ENCODE peak calls at places on chromosome 15, in five cellular contexts. C, I, U, O and P are unnamed samples.

GRCh38 chr15:81091889-81092558 is 42.0 kb upstream of the CFAP161 start:
- DNase-seq in I (no peak), O (no peak), U (peak), C (peak), P (peak)

GRCh38 chr15:88637841-88638625 is 783 bp upstream of the ISG20 start:
- DNase-seq in C (no peak), O (peak), U (peak), I (no peak), P (no peak)

GRCh38 chr15:74294010-74294409 is 57.9 kb downstream of the CCDC33 start:
- DNase-seq in U (no peak), C (no peak), O (no peak), I (no peak), P (no peak)

GRCh38 chr15:98069256-98069655 is 108.8 kb downstream of the ARRDC4 start:
- DNase-seq in I (no peak), O (no peak), C (no peak), U (no peak), P (no peak)

GRCh38 chr15:82306791-82307713 is 42.2 kb downstream of the GOLGA6L10 start:
- DNase-seq in O (no peak), I (peak), C (no peak), U (no peak), P (no peak)

GRCh38 chr15:92343869-92344643 is 49.6 kb upstream of the ST8SIA2 start:
- DNase-seq in U (no peak), I (peak), C (no peak), O (no peak), P (no peak)

GRCh38 chr15:99251436-99251821 is at the start of gene LRRC28:
- DNase-seq in C (no peak), O (no peak), U (no peak), I (no peak), P (no peak)

GRCh38 chr15:71444032-71444810 is 328.9 kb downstream of the THSD4 start:
- DNase-seq in O (no peak), I (no peak), U (no peak), C (peak), P (no peak)

GRCh38 chr15:80801891-80802680 is 22.9 kb downstream of the CEMIP start:
- DNase-seq in O (no peak), I (no peak), C (peak), U (no peak), P (no peak)

GRCh38 chr15:21261965-21262850 is 178.1 kb downstream of the POTEB3 start:
- DNase-seq in O (no peak), C (peak), I (no peak), U (no peak), P (peak)

GRCh38 chr15:58212909-58213526 is 74.8 kb downstream of the AQP9 start:
- DNase-seq in I (peak), U (peak), O (peak), C (peak), P (no peak)

GRCh38 chr15:70892002-70892911 is at the start of the genes LRRC49 and THAP10:
- DNase-seq in I (peak), U (peak), O (peak), C (peak), P (peak)

GRCh38 chr15:29132786-29133185 is 136.8 kb downstream of the NSMCE3 start:
- DNase-seq in O (no peak), C (no peak), I (no peak), U (no peak), P (peak)

GRCh38 chr15:34802371-34802770 is 7.0 kb upstream of the ACTC1 start:
- DNase-seq in C (no peak), I (no peak), O (no peak), U (no peak), P (no peak)

GRCh38 chr15:80825361-80826030 is 46.3 kb downstream of the CEMIP start:
- DNase-seq in I (no peak), U (no peak), C (no peak), O (no peak), P (no peak)

GRCh38 chr15:95162069-95162468 is 930.7 kb downstream of the MCTP2 start:
- DNase-seq in U (no peak), C (no peak), O (no peak), I (no peak), P (no peak)

GRCh38 chr15:37058316-37058985 is 41.9 kb downstream of the MEIS2 start:
- DNase-seq in C (no peak), U (no peak), O (peak), I (peak), P (no peak)

GRCh38 chr15:87461621-87462020 is 794.9 kb downstream of the NTRK3 start:
- DNase-seq in I (no peak), U (no peak), O (no peak), C (peak), P (no peak)

GRCh38 chr15:61726166-61726565 is 334.1 kb downstream of the VPS13C start:
- DNase-seq in I (no peak), C (no peak), U (no peak), O (no peak), P (no peak)

GRCh38 chr15:68354923-68355322 is 77.0 kb downstream of the ITGA11 start:
- DNase-seq in O (no peak), U (no peak), C (peak), I (no peak), P (peak)

GRCh38 chr15:57138260-57138895 is 219.9 kb downstream of the TCF12 start:
- DNase-seq in U (peak), I (peak), O (peak), C (peak), P (no peak)

GRCh38 chr15:27985099-27985498 is 114.0 kb downstream of the OCA2 start:
- DNase-seq in U (no peak), C (no peak), I (no peak), O (no peak), P (no peak)

GRCh38 chr15:57079907-57080750 is 161.7 kb downstream of the TCF12 start:
- DNase-seq in U (no peak), O (no peak), C (no peak), I (peak), P (no peak)

DNA sequence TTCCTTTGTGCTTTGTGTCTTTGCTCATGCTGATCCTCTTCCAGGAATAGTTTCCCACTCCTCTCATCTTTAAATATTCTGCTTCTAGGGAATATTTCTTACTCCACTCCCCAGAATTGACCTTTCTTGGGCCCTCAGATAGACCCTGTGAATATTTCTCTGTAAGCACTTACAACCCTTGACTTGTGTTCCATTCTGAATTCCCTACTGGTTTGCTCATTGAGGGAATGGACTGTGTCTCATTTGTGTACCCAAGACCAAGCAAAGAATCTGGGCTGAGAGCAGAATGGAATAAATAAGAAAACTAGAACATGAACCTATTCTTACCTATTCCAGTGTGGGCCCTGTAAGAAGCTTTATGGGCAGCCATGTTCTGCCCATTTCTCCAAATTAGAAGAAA is 72.7 kb upstream of the TSPAN3 start:
- DNase-seq in O (no peak), C (no peak), I (no peak), U (no peak), P (no peak)
- H3K4me3 ChIP-seq in O (no peak), C (no peak), I (no peak), U (no peak), P (no peak)

DNA sequence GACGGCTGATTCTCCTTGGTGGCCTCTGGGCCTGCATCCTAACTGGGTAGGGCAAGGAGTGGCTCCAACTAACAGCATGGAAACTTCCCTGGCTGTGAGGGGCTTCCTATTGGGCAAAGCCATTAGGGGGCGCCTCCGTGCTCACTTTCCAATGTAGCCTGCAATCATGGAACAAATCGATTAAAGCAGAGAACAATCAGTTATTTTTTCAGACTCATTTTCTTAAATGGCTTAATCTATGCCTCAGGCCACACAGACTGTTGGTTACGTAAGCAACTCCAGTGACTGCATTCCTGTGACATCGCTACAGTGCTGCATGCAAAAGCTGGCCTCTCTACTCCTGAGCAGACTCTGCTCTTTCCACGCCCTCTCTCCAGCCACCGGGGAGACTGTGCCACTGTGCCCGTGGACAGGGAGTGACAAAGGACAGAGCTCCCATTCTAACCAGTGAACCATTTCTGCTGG is 278.9 kb downstream of the KLF13 start:
- DNase-seq in C (peak), O (peak), I (peak), U (no peak), P (no peak)
- TF ChIP-seq CTCF in C (peak), O (no peak), I (peak), U (no peak), P (no peak)

GRCh38 chr15:78073026-78073425 is 4.5 kb downstream of the TBC1D2B start:
- DNase-seq in I (no peak), C (no peak), O (no peak), U (no peak), P (no peak)
- H3K4me3 ChIP-seq in I (no peak), C (no peak), O (no peak), U (no peak), P (no peak)

GRCh38 chr15:77546870-77547269 is 85.8 kb downstream of the LINGO1 start:
- DNase-seq in C (no peak), O (no peak), U (no peak), I (no peak), P (no peak)

GRCh38 chr15:77547801-77548607 is 84.7 kb downstream of the LINGO1 start:
- DNase-seq in U (no peak), I (no peak), O (no peak), C (no peak), P (no peak)

GRCh38 chr15:77544162-77544561 is 88.5 kb downstream of the LINGO1 start:
- DNase-seq in U (no peak), I (no peak), C (no peak), O (no peak), P (no peak)

GRCh38 chr15:77545058-77545457 is 87.7 kb downstream of the LINGO1 start:
- DNase-seq in I (no peak), O (no peak), U (no peak), C (no peak), P (no peak)

GRCh38 chr15:77546050-77546501 is 86.6 kb downstream of the LINGO1 start:
- DNase-seq in U (no peak), O (no peak), I (no peak), C (peak), P (no peak)
- TF ChIP-seq CTCF in U (no peak), O (no peak), I (no peak), C (no peak), P (no peak)